ENCODE peak calls at places on chromosomes 1 and 21, in nine cellular contexts. N is AG20443; P is SK-N-DZ; T is astrocyte of the cerebellum; J is stimulated activated CD8-positive, alpha-beta memory T cell treated with anti-CD3 and anti-CD28 coated beads, Interleukin-2, amount 100 ng/mL, for 48 hours; Z is CD8-positive, alpha-beta T cell; F is spleen; E is epithelial cell of esophagus; C is ureter. D is an unnamed sample.

GRCh38 chr21:22925032-22925431 is 1926.8 kb downstream of the NCAM2 start:
- DNase-seq in N (no peak), E (no peak), T (no peak), P (no peak), J (no peak), Z (no peak), F (no peak), C (no peak), D (no peak)

GRCh38 chr21:41366522-41367151 is 4.8 kb downstream of the MX2 start:
- DNase-seq in Z (no peak), N (peak; percentile 70), J (no peak), T (no peak), P (no peak), F (peak; percentile 88), E (peak; percentile 70), C (peak; percentile 77), D (no peak)

GRCh38 chr1:75100481-75101092 is 33.6 kb upstream of the LHX8 start:
- DNase-seq in N (peak; percentile 7), C (no peak), Z (no peak), P (no peak), J (no peak), F (no peak), T (no peak), E (no peak), D (no peak)

GRCh38 chr1:100277866-100278265 is 11.8 kb downstream of the RTCA start:
- DNase-seq in E (peak; percentile 5), C (no peak), P (no peak), T (no peak), Z (peak; percentile 12), N (no peak), F (no peak), J (no peak), D (no peak)

GRCh38 chr1:1591452-1591851 is 8.5 kb downstream of the FNDC10 start:
- DNase-seq in C (no peak), N (no peak), P (peak; percentile 55), Z (no peak), E (peak; percentile 33), T (no peak), F (no peak), J (no peak), D (no peak)

GRCh38 chr1:38677756-38678155 is 181.8 kb downstream of the RRAGC start:
- DNase-seq in P (no peak), E (no peak), N (no peak), F (no peak), J (no peak), Z (no peak), C (no peak), T (no peak), D (no peak)

GRCh38 chr1:147640553-147641165 is 29.7 kb downstream of the ACP6 start:
- DNase-seq in Z (peak; percentile 77), J (peak; percentile 62), E (peak; percentile 89), T (no peak), P (peak; percentile 83), C (peak; percentile 74), F (peak; percentile 89), N (peak; percentile 78), D (peak; percentile 27)

GRCh38 chr1:112533029-112533428 is 24.3 kb downstream of the WNT2B start:
- DNase-seq in J (no peak), N (no peak), T (no peak), F (no peak), C (no peak), P (no peak), Z (no peak), E (no peak), D (no peak)

GRCh38 chr1:237565236-237565635 is 325.5 kb downstream of the ZP4 start:
- DNase-seq in J (no peak), P (no peak), E (no peak), N (no peak), F (no peak), C (no peak), Z (no peak), T (no peak), D (no peak)

GRCh38 chr1:109240158-109241152 is 8.9 kb upstream of the CELSR2 start:
- DNase-seq in C (peak; percentile 76), T (no peak), J (no peak), E (peak; percentile 99), P (no peak), Z (peak; percentile 22), F (peak; percentile 71), N (peak; percentile 80), D (no peak)

GRCh38 chr1:117611894-117612481 is 6.1 kb downstream of the TENT5C start:
- DNase-seq in Z (no peak), C (no peak), T (no peak), E (no peak), F (no peak), N (no peak), J (no peak), P (no peak), D (no peak)

GRCh38 chr1:201800246-201800645 is 28.7 kb upstream of the IPO9 start:
- DNase-seq in F (no peak), N (no peak), P (no peak), T (no peak), C (no peak), J (no peak), Z (no peak), E (no peak), D (no peak)

GRCh38 chr1:57576750-57577149 is 152.9 kb upstream of the DAB1 start:
- DNase-seq in N (no peak), Z (no peak), C (no peak), J (no peak), T (no peak), F (no peak), P (no peak), E (peak; percentile 4), D (no peak)

GRCh38 chr1:69567847-69568434 is at the start of gene LRRC7:
- DNase-seq in C (no peak), Z (no peak), P (peak; percentile 19), T (no peak), F (peak; percentile 72), J (no peak), E (peak; percentile 29), N (peak; percentile 36), D (no peak)

GRCh38 chr1:180252638-180253536 is 22.8 kb downstream of the LHX4 start:
- DNase-seq in Z (peak; percentile 59), F (peak; percentile 94), T (peak; percentile 8), C (peak; percentile 65), N (peak; percentile 81), P (peak; percentile 71), E (peak; percentile 73), J (peak; percentile 58), D (peak; percentile 8)

GRCh38 chr1:47992720-47993119 is 4.5 kb downstream of the TRABD2B start:
- DNase-seq in P (no peak), Z (no peak), F (no peak), J (no peak), E (no peak), N (peak; percentile 35), C (no peak), T (peak; percentile 31), D (no peak)

D was measured in pulmonary artery endothelial cell.